ENCODE peak calls at places on chromosome 2, in seven cellular contexts. M, I, K, L, T, E and F are unnamed samples.

GRCh38 chr2:233444501-233444900 is 90.2 kb downstream of the DGKD start:
- DNase-seq in T (no peak), K (no peak), M (no peak), L (no peak), E (no peak), I (peak), F (no peak)

GRCh38 chr2:158773121-158773520 is 22.0 kb upstream of the DAPL1 start:
- DNase-seq in L (no peak), I (no peak), K (peak), M (peak), E (no peak), T (no peak), F (no peak)

GRCh38 chr2:47653909-47654789 is 128.8 kb upstream of the MSH6 start:
- DNase-seq in T (no peak), K (peak), L (peak), I (no peak), E (no peak), M (no peak), F (peak)

GRCh38 chr2:137828624-137829023 is 135.6 kb upstream of the HNMT start:
- DNase-seq in I (no peak), T (no peak), E (no peak), K (no peak), L (no peak), M (no peak), F (no peak)

GRCh38 chr2:120719471-120719870 is 16.2 kb upstream of the GLI2 start:
- DNase-seq in I (no peak), L (no peak), M (no peak), T (no peak), K (no peak), E (no peak), F (no peak)

GRCh38 chr2:119255760-119256573 is 32.3 kb downstream of the STEAP3 start:
- DNase-seq in E (no peak), M (peak), K (peak), L (no peak), I (no peak), T (peak), F (peak)

GRCh38 chr2:172246649-172247048 is 143.9 kb upstream of the DLX2 start:
- DNase-seq in M (no peak), T (no peak), I (no peak), K (peak), E (no peak), L (no peak), F (peak)

GRCh38 chr2:132783883-132784282 is 113.9 kb upstream of the LYPD1 start:
- DNase-seq in K (no peak), L (no peak), M (no peak), T (no peak), I (no peak), E (no peak), F (no peak)

GRCh38 chr2:47336259-47337238 is 66.4 kb upstream of the MSH2 start:
- DNase-seq in M (peak), E (no peak), L (peak), I (no peak), T (no peak), K (peak), F (no peak)

GRCh38 chr2:104687147-104687546 is 166.8 kb upstream of the POU3F3 start:
- DNase-seq in K (no peak), E (no peak), L (no peak), T (no peak), I (no peak), M (no peak), F (no peak)

GRCh38 chr2:96342085-96342484 is 6.5 kb downstream of the NCAPH start:
- DNase-seq in L (no peak), K (peak), M (peak), E (peak), I (no peak), T (no peak), F (peak)

GRCh38 chr2:197804758-197805597 is 585 bp downstream of the PLCL1 start:
- DNase-seq in L (peak), E (peak), T (no peak), K (no peak), M (peak), I (peak), F (no peak)

GRCh38 chr2:202317080-202317859 is 51.7 kb downstream of the NOP58 start:
- DNase-seq in T (peak), M (peak), L (no peak), K (peak), E (no peak), I (no peak), F (peak)

GRCh38 chr2:47401789-47402554 is 984 bp upstream of the MSH2 start:
- DNase-seq in T (no peak), K (no peak), E (no peak), I (no peak), L (no peak), M (no peak), F (no peak)

GRCh38 chr2:159046966-159047365 is 78.5 kb downstream of the TANC1 start:
- DNase-seq in L (no peak), I (no peak), E (no peak), T (no peak), M (no peak), K (peak), F (peak)

GRCh38 chr2:107174126-107174525 is 288.2 kb upstream of the ST6GAL2 start:
- DNase-seq in K (peak), M (no peak), E (no peak), T (no peak), I (no peak), L (no peak), F (no peak)

GRCh38 chr2:65952966-65953365 is 482.0 kb upstream of the MEIS1 start:
- DNase-seq in I (no peak), E (no peak), M (no peak), T (no peak), L (no peak), K (no peak), F (no peak)

GRCh38 chr2:30148850-30149249 is 2.0 kb downstream of the YPEL5 start:
- DNase-seq in I (no peak), E (no peak), T (no peak), K (no peak), M (no peak), L (peak), F (no peak)

GRCh38 chr2:30769891-30770462 is 37.3 kb downstream of the CAPN13 start:
- DNase-seq in T (no peak), L (no peak), E (no peak), M (no peak), K (no peak), I (peak), F (no peak)